ENCODE peak calls at places on chromosomes 4 and X, in five cellular contexts. Z is K562, W is fibroblast of lung, H is NT2/D1, O is H9. Y is an unnamed sample.

GRCh38 chrX:37060999-37061398 is 52.8 kb downstream of the FAM47C start:
- DNase-seq in Z (peak), W (peak), H (peak), O (peak), Y (no peak)

GRCh38 chrX:28552322-28552721 is 34.9 kb upstream of the IL1RAPL1 start:
- DNase-seq in Z (no peak), W (peak), H (no peak), O (no peak), Y (no peak)

GRCh38 chr4:94623507-94623906 is 134.2 kb upstream of the BMPR1B start:
- DNase-seq in Z (no peak), W (no peak), H (no peak), O (no peak), Y (no peak)

GRCh38 chrX:85903692-85904471 is 143.5 kb downstream of the CHM start:
- DNase-seq in Z (no peak), W (no peak), H (no peak), O (no peak), Y (no peak)

GRCh38 chr4:147846318-147847135 is 114.6 kb downstream of the ARHGAP10 start:
- DNase-seq in Z (no peak), W (peak), H (no peak), O (no peak), Y (no peak)

GRCh38 chr4:87961993-87962791 is 13.3 kb upstream of the SPP1 start:
- DNase-seq in Z (no peak), W (peak), H (no peak), O (no peak), Y (no peak)

GRCh38 chrX:49238735-49239134 is 3.5 kb downstream of the CCDC22 start:
- DNase-seq in Z (no peak), W (no peak), H (no peak), O (no peak), Y (peak)

GRCh38 chr4:38601916-38602291 is 62.1 kb upstream of the KLF3 start:
- DNase-seq in Z (no peak), W (no peak), H (no peak), O (no peak), Y (no peak)

GRCh38 chrX:136768469-136769084 is 12.2 kb downstream of the ARHGEF6 start:
- DNase-seq in Z (peak), W (peak), H (no peak), O (peak), Y (peak)

GRCh38 chr4:123553733-123554132 is 157.1 kb downstream of the SPRY1 start:
- DNase-seq in Z (no peak), W (no peak), H (no peak), O (no peak), Y (no peak)

GRCh38 chr4:123555500-123556273 is 159.1 kb downstream of the SPRY1 start:
- DNase-seq in Z (no peak), W (peak), H (no peak), O (no peak), Y (peak)

GRCh38 chr4:123553279-123553678 is 156.7 kb downstream of the SPRY1 start:
- DNase-seq in Z (no peak), W (no peak), H (no peak), O (no peak), Y (no peak)

GRCh38 chr4:123554819-123555499 is 158.4 kb downstream of the SPRY1 start:
- DNase-seq in Z (no peak), W (peak), H (no peak), O (no peak), Y (no peak)

DNA sequence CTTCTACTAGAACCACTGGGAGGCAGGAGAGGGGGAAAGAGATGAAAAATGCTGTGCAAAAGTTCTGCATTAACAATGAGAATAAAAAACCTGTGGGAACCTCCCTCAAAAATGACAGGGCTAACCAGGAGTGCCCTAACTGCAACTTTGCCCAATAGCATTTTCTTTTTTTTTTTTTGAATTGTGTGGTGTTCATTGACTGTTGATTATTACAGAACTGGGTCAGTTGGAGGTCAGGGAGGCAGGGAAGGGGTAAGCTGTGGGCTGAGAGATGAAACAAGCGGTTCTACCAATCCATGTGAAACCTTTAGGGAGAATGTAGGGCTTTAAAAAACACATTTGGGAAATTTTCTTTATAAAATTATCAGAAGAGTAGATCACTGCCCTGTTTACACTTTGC is 157.7 kb downstream of the SPRY1 start:
- DNase-seq in Z (no peak), W (no peak), H (no peak), O (no peak), Y (no peak)
- H3K9ac ChIP-seq in Z (no peak), W (no peak), H (no peak), O (no peak), Y (no peak)

GRCh38 chrX:130173190-130173895 is 1.6 kb downstream of the RAB33A start:
- DNase-seq in Z (peak), W (peak), H (no peak), O (no peak), Y (peak)

GRCh38 chrX:130174937-130175336 is 3.2 kb downstream of the RAB33A start:
- DNase-seq in Z (no peak), W (no peak), H (no peak), O (no peak), Y (no peak)

GRCh38 chrX:130176354-130176776 is 4.6 kb downstream of the RAB33A start:
- DNase-seq in Z (no peak), W (no peak), H (no peak), O (no peak), Y (no peak)

GRCh38 chrX:130172127-130172834 is 519 bp downstream of the RAB33A start:
- DNase-seq in Z (no peak), W (no peak), H (no peak), O (no peak), Y (peak)

GRCh38 chrX:130174051-130174704 is 2.4 kb downstream of the RAB33A start:
- DNase-seq in Z (no peak), W (peak), H (no peak), O (no peak), Y (peak)
- H3K9ac ChIP-seq in Z (peak), W (no peak), H (no peak), O (no peak), Y (no peak)

GRCh38 chrX:71534773-71535544 is 2.1 kb downstream of the OGT start:
- DNase-seq in Z (no peak), W (no peak), H (no peak), O (no peak), Y (no peak)
- H3K9ac ChIP-seq in Z (peak), W (peak), H (peak), O (peak), Y (peak)

DNA sequence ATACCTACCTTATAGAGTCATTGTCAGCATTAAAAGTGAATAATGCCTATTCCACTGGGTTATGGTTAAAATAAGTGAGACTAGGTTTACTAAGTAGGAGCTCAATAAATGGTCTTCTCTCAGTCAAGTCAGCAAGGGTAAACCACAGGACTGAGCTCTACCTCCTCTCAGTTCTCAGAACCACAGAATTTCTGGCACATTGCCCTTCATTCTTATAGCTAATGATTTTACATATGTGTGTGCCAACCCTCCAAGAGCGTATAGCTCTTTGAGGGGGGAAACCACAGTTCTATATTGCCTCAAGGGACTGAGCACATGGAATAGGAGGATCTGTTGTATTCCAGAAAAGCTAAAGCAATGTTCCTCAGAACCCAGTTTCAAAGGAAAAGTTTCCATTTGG is 124.8 kb downstream of the ATG4A start:
- DNase-seq in Z (no peak), W (no peak), H (no peak), O (no peak), Y (no peak)
- H3K9ac ChIP-seq in Z (no peak), W (no peak), H (no peak), O (no peak), Y (no peak)

GRCh38 chr4:42709392-42710065 is 52.6 kb upstream of the ATP8A1 start:
- DNase-seq in Z (no peak), W (no peak), H (no peak), O (no peak), Y (no peak)

GRCh38 chr4:42708625-42709024 is 51.7 kb upstream of the ATP8A1 start:
- DNase-seq in Z (no peak), W (no peak), H (no peak), O (no peak), Y (no peak)

GRCh38 chr4:42706086-42706485 is 49.2 kb upstream of the ATP8A1 start:
- DNase-seq in Z (no peak), W (no peak), H (no peak), O (no peak), Y (no peak)

GRCh38 chr4:42702895-42703294 is 46.0 kb upstream of the ATP8A1 start:
- DNase-seq in Z (no peak), W (no peak), H (no peak), O (no peak), Y (no peak)

DNA sequence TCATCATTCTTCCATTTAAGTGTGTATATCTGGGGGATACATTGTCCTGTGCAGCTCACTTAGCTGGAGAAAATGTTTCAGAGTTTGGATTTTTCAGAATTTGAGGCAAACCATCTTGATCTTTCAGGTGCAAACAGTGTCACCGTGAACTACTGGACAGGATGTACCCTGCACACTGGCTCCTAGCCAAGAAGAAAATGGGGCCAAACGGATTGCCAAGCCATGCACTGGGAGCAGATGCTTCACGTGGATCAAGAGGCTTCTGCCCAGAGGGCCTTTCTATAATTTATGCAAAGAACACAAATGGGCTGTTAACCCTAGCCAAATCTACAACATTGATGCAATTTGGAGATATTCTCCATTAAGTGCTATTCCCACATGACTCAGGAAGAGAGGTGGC is 46.9 kb upstream of the ATP8A1 start:
- DNase-seq in Z (no peak), W (no peak), H (no peak), O (no peak), Y (no peak)
- H3K9ac ChIP-seq in Z (no peak), W (no peak), H (no peak), O (no peak), Y (no peak)

GRCh38 chr4:80036949-80037348 is 36.1 kb downstream of the ANTXR2 start:
- DNase-seq in Z (no peak), W (peak), H (no peak), O (no peak), Y (no peak)
- H3K9ac ChIP-seq in Z (no peak), W (no peak), H (no peak), O (no peak), Y (no peak)

DNA sequence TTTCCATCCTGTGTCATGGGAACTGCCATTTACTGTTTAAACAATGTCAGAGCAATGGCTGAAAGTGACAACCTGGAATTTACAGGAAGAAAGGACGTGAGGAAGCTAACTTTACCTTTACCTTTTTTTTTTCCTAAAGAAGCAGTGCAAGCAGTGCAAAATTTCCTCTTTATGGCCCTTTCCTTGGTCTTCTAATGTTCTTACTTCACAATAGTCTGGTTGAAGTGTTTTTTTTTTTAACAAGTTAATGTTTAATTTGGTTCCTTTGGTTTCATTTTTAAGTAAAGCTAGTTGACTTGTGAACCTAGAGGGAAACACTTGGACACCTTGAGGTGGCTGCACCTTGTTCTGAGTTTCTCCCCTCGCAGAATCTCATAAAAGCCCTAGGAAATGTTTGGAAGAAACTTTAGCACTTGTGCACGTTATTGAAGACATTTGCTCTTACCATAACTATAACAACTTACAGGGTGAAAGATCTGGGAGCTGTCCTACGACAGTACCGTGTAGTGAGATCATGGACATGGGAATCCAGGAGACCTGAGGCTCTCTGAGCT is 1.8 kb downstream of the SGMS2 start:
- DNase-seq in Z (no peak), W (no peak), H (no peak), O (no peak), Y (no peak)
- H3K9ac ChIP-seq in Z (no peak), W (no peak), H (no peak), O (no peak), Y (peak)

GRCh38 chr4:106303548-106303947 is 12.5 kb downstream of the TBCK start:
- DNase-seq in Z (peak), W (no peak), H (no peak), O (no peak), Y (no peak)

GRCh38 chr4:106297636-106298035 is 18.4 kb downstream of the TBCK start:
- DNase-seq in Z (no peak), W (no peak), H (no peak), O (no peak), Y (no peak)

GRCh38 chr4:106301393-106302084 is 14.5 kb downstream of the TBCK start:
- DNase-seq in Z (no peak), W (peak), H (no peak), O (no peak), Y (no peak)

GRCh38 chr4:106304632-106305031 is 11.4 kb downstream of the TBCK start:
- DNase-seq in Z (no peak), W (no peak), H (no peak), O (no peak), Y (no peak)

DNA sequence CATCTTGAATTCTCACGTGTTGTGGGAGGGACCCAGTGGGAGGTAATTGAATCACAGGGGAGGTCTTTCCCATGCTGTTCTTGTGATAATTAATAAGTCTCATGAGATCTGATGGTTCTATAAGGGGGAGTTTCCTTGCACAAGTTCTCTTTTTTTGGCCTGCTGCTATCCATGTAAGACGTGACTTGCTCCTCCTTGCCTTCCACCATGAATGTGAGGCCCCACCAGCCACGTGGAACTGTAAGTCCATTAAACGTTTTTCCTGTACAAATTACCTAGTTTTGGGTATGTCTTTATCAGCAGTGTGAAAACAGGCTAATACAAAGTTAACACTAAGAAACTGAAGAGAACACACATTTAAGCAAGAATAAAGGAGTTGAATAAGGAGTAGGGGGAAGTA is 16.0 kb downstream of the TBCK start:
- DNase-seq in Z (no peak), W (no peak), H (no peak), O (no peak), Y (no peak)
- H3K9ac ChIP-seq in Z (no peak), W (no peak), H (no peak), O (no peak), Y (no peak)

DNA sequence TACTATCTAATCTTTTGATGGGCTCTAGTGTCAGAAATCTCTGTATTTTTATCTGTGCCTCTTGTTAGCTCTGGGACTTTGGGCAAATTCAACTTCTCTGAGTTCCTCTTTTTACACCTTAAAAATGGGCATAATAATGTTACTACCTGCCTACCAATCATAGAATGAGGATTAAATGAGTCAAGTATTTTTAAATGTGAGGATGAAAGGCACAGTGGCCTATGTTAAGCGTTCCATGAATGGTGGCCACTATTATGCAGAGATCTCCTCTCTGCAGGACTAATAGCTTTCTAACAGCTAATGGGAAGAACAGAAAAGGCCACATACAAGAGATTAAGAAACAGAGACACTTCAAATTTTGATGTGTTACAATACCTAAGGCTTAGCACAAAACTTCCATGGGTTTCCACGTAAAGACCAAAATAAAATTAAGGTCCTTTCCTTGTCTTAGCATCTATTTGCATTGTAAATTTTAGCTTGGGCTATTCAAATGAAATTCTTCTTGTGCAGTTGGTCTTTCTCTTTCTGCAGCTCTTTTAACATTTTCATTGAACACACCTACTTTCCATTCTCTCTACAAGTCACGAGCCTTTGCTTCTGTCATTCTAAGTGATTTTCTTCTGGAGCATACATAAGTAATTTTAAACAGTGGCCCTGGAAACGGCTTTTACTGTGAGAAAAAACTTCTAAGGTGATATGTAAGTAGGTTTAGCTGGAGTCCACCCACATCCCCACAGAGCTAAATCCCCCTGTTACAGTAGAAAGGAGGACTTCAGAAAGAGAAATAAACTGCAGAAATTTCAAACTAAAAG is 117.9 kb upstream of the MED14 start:
- DNase-seq in Z (no peak), W (no peak), H (peak), O (no peak), Y (no peak)
- H3K9ac ChIP-seq in Z (no peak), W (no peak), H (peak), O (peak), Y (no peak)

Y was measured in kidney.